ENCODE peak calls at places on chromosomes 13 and 19, in eight cellular contexts. I, N, B, V, Y, W, S and T are unnamed samples. For H3K9me3, the result is how much of the 10 kb centered on the place peaks cover.

GRCh38 chr13:66618702-66619101 is 611.4 kb downstream of the PCDH9 start:
- DNase-seq in I (no peak), N (no peak), B (no peak), V (peak), Y (no peak), W (peak), S (peak), T (no peak)

GRCh38 chr13:95100525-95101121 is 200.6 kb downstream of the ABCC4 start:
- DNase-seq in I (no peak), N (no peak), B (no peak), V (no peak), Y (no peak), W (peak), S (peak), T (no peak)

GRCh38 chr13:68715651-68716050 is 1392.0 kb upstream of the ATXN8OS start:
- DNase-seq in I (no peak), N (no peak), B (no peak), V (no peak), Y (no peak), W (no peak), S (no peak), T (no peak)

GRCh38 chr19:4077800-4078683 is 11.3 kb upstream of the ZBTB7A start:
- DNase-seq in I (peak), N (no peak), B (peak), V (no peak), Y (peak), W (peak), S (peak), T (no peak)

GRCh38 chr19:10289167-10289835 is 451 bp upstream of the ICAM5 start:
- DNase-seq in I (peak), N (no peak), B (peak), V (no peak), Y (peak), W (no peak), S (peak), T (no peak)

GRCh38 chr13:85819513-85819912 is 20.3 kb upstream of the SLITRK6 start:
- DNase-seq in I (no peak), N (no peak), B (no peak), V (no peak), Y (no peak), W (no peak), S (no peak), T (no peak)

GRCh38 chr19:38990949-38991697 is 15.6 kb upstream of the FBXO17 start:
- DNase-seq in I (no peak), N (no peak), B (no peak), V (no peak), Y (no peak), W (no peak), S (no peak), T (no peak)

GRCh38 chr19:6710273-6711077 is 10.0 kb downstream of the C3 start:
- DNase-seq in I (no peak), N (no peak), B (no peak), V (no peak), Y (no peak), W (no peak), S (no peak), T (no peak)

GRCh38 chr13:52846567-52847321 is 1.7 kb downstream of the PCDH8 start:
- DNase-seq in I (no peak), N (no peak), B (no peak), V (no peak), Y (no peak), W (peak), S (no peak), T (no peak)

GRCh38 chr19:10419646-10420443 is 493 bp upstream of the PDE4A start:
- DNase-seq in I (no peak), N (no peak), B (peak), V (no peak), Y (peak), W (no peak), S (peak), T (no peak)

GRCh38 chr19:45852941-45853340 is 10.0 kb downstream of the SYMPK start:
- DNase-seq in I (no peak), N (no peak), B (peak), V (no peak), Y (no peak), W (no peak), S (no peak), T (no peak)

GRCh38 chr13:30334663-30335386 is 27.5 kb upstream of the KATNAL1 start:
- DNase-seq in I (no peak), N (no peak), B (no peak), V (no peak), Y (peak), W (peak), S (peak), T (no peak)

GRCh38 chr13:32852568-32852967 is 163.7 kb upstream of the KL start:
- DNase-seq in I (no peak), N (peak), B (no peak), V (no peak), Y (no peak), W (no peak), S (peak), T (no peak)

GRCh38 chr19:41753159-41753558 is 2.2 kb upstream of the CEACAM6 start:
- DNase-seq in I (peak), N (no peak), B (peak), V (no peak), Y (peak), W (peak), S (peak), T (peak)

GRCh38 chr19:10037809-10038208 is 24.5 kb downstream of the RDH8 start:
- DNase-seq in I (no peak), N (no peak), B (no peak), V (no peak), Y (no peak), W (no peak), S (no peak), T (no peak)

GRCh38 chr13:75566658-75567057 is 17.1 kb downstream of the UCHL3 start:
- DNase-seq in I (no peak), N (no peak), B (no peak), V (no peak), Y (no peak), W (peak), S (peak), T (no peak)

GRCh38 chr19:45076851-45077730 is 813 bp upstream of the ZNF296 start:
- DNase-seq in I (no peak), N (no peak), B (no peak), V (no peak), Y (no peak), W (no peak), S (no peak), T (no peak)

GRCh38 chr13:48600374-48601364 is 53.1 kb upstream of the CYSLTR2 start:
- DNase-seq in I (no peak), N (no peak), B (no peak), V (peak), Y (no peak), W (peak), S (peak), T (no peak)

GRCh38 chr13:76758738-76759137 is 127.5 kb downstream of the KCTD12 start:
- DNase-seq in I (no peak), N (no peak), B (no peak), V (no peak), Y (no peak), W (peak), S (no peak), T (no peak)

GRCh38 chr13:73324842-73325241 is 266.0 kb downstream of the KLF5 start:
- DNase-seq in I (no peak), N (no peak), B (no peak), V (no peak), Y (no peak), W (no peak), S (no peak), T (no peak)

GRCh38 chr19:51546650-51547396 is 15.4 kb upstream of the SIGLEC6 start:
- DNase-seq in I (no peak), N (no peak), B (no peak), V (no peak), Y (no peak), W (peak), S (no peak), T (no peak)

GRCh38 chr13:112616586-112617381 is 28.8 kb upstream of the TUBGCP3 start:
- DNase-seq in I (no peak), N (no peak), B (no peak), V (no peak), Y (no peak), W (peak), S (no peak), T (no peak)

GRCh38 chr19:19997656-19998268 is 41.5 kb downstream of the ZNF682 start:
- DNase-seq in I (peak), N (no peak), B (peak), V (no peak), Y (peak), W (no peak), S (no peak), T (peak)
- H3K9me3 ChIP-seq in I (under half), N (under half), B (under half), V (under half), Y (under half), W (under half), S (under half), T (under half)

DNA sequence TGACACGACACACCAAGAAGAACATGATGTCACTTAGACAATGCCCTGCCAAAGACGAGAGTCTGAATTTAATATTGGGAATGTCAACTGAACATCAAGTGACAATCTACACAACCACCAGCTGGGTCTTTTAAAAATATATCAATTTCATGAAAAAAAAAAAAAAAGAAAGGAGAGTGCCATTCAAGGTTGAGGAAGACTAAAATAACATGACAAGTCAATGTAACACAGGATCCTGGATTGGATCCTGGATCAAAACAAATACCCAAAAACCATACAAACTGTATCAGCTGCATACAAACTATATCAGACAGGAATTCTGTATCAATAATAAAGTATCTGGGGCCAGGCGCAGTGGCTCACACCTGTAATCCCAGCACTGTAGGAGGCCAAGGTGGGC is 4.7 kb downstream of the ZNF329 start:
- DNase-seq in I (no peak), N (no peak), B (no peak), V (no peak), Y (no peak), W (no peak), S (no peak), T (no peak)
- H3K9me3 ChIP-seq in I (under half), N (under half), B (under half), V (half or more), Y (half or more), W (under half), S (under half), T (under half)

GRCh38 chr19:15532779-15533521 is 24.6 kb downstream of the CYP4F22 start:
- DNase-seq in I (no peak), N (no peak), B (no peak), V (no peak), Y (no peak), W (no peak), S (no peak), T (no peak)
- H3K9me3 ChIP-seq in I (under half), N (under half), B (under half), V (under half), Y (under half), W (under half), S (under half), T (under half)

DNA sequence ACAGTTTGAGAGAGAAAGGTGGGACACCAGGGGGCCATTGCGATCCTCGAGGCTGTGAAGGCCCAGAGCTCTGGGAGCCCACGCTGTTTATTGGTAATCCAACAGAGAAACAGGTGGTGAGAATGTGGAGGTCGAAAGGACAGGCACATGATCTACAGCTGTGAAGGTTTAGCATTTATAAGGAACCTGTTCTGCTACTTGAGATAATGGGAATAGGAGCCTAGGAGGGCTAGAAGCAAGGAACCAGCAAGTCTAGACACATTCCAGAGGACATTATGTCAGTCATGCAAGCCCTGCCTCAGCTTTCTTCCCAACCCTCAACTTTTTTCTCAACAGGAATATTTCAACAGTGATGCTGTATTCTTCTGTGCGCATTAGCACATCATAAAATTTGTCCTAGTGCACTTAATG is 25.3 kb downstream of the ZNF90 start:
- DNase-seq in I (no peak), N (no peak), B (no peak), V (no peak), Y (no peak), W (no peak), S (no peak), T (no peak)
- H3K9me3 ChIP-seq in I (under half), N (under half), B (under half), V (under half), Y (half or more), W (under half), S (under half), T (under half)

GRCh38 chr19:36257512-36257876 is 42.6 kb downstream of the ZNF146 start:
- DNase-seq in I (no peak), N (no peak), B (no peak), V (no peak), Y (no peak), W (peak), S (no peak), T (no peak)
- H3K9me3 ChIP-seq in I (under half), N (under half), B (under half), V (under half), Y (under half), W (under half), S (under half), T (under half)

GRCh38 chr19:50043967-50044366 is 18.2 kb downstream of the ZNF473 start:
- DNase-seq in I (no peak), N (no peak), B (no peak), V (no peak), Y (no peak), W (no peak), S (no peak), T (no peak)
- H3K9me3 ChIP-seq in I (under half), N (under half), B (under half), V (half or more), Y (under half), W (under half), S (half or more), T (under half)

GRCh38 chr19:1253514-1254080 is 5.2 kb downstream of the MIDN start:
- DNase-seq in I (no peak), N (no peak), B (no peak), V (no peak), Y (no peak), W (no peak), S (peak), T (no peak)

GRCh38 chr19:1254530-1255185 is 6.3 kb downstream of the MIDN start:
- DNase-seq in I (no peak), N (no peak), B (no peak), V (no peak), Y (no peak), W (no peak), S (no peak), T (no peak)

GRCh38 chr19:1255186-1256161 is 7.1 kb downstream of the MIDN start:
- DNase-seq in I (no peak), N (no peak), B (no peak), V (no peak), Y (no peak), W (no peak), S (no peak), T (no peak)

GRCh38 chr19:1252818-1253513 is 4.6 kb downstream of the MIDN start:
- DNase-seq in I (peak), N (peak), B (peak), V (peak), Y (peak), W (peak), S (no peak), T (peak)

GRCh38 chr19:1254081-1254527 is 5.7 kb downstream of the MIDN start:
- DNase-seq in I (no peak), N (no peak), B (no peak), V (no peak), Y (no peak), W (no peak), S (no peak), T (no peak)
- H3K9me3 ChIP-seq in I (under half), N (under half), B (under half), V (under half), Y (under half), W (under half), S (under half), T (under half)

DNA sequence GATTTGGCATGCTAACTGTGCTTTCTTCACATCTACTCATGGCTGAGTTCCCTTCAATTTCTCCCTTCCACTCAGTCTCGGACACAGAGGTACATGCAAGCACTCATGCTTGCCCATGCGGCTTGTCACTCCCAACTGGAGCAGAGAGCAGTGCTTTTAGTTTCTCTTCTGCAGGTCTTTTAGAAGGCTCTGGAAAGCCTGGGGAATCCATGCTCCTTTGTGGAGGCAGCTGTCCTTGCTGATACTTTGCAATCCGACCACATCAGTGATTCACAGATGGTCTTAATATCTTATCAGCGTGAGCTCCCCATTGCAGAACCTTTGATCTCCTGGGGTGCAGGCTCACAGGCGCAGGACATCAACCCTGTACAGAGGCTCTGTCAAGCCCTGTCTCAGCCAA is 203.9 kb downstream of the COL4A1 start:
- DNase-seq in I (no peak), N (no peak), B (no peak), V (no peak), Y (no peak), W (no peak), S (no peak), T (no peak)
- H3K9me3 ChIP-seq in I (under half), N (under half), B (under half), V (under half), Y (under half), W (under half), S (under half), T (under half)